ENCODE peak calls at places on chromosomes 12 and 14, in nine cellular contexts. U is astrocyte of the spinal cord, F is mammary epithelial cell, M is psoas muscle, T is aorta, G is Panc1, E is astrocyte, P is HCT116, B is BE2C. K is an unnamed sample.

GRCh38 chr14:97634786-97635185 is 837.6 kb downstream of the VRK1 start:
- DNase-seq in U (no peak), M (no peak), B (no peak), T (no peak), F (no peak), G (no peak), E (no peak), P (no peak), K (no peak)

GRCh38 chr14:91330846-91331245 is 86.3 kb upstream of the GPR68 start:
- DNase-seq in P (no peak), U (no peak), M (no peak), E (no peak), F (no peak), T (no peak), B (no peak), G (no peak), K (no peak)

GRCh38 chr14:21880918-21881317 is 207.3 kb upstream of the OR4E1 start:
- DNase-seq in G (no peak), E (no peak), F (peak), U (no peak), M (no peak), P (no peak), T (no peak), B (no peak), K (no peak)

GRCh38 chr12:12153596-12153995 is 82.9 kb downstream of the BCL2L14 start:
- DNase-seq in T (no peak), G (no peak), M (no peak), B (no peak), F (no peak), P (no peak), U (no peak), E (no peak), K (no peak)

GRCh38 chr14:76687611-76688372 is 73.5 kb upstream of the VASH1 start:
- DNase-seq in M (no peak), B (no peak), P (no peak), F (peak), T (no peak), U (peak), G (no peak), E (peak), K (peak)

GRCh38 chr12:12975322-12976077 is 23.5 kb upstream of the GPRC5D start:
- DNase-seq in M (no peak), F (peak), U (peak), G (no peak), T (no peak), B (peak), E (no peak), P (peak), K (no peak)

GRCh38 chr14:35400707-35401421 is 3.7 kb downstream of the NFKBIA start:
- DNase-seq in F (peak), M (no peak), T (no peak), E (no peak), G (no peak), P (no peak), U (no peak), B (no peak), K (no peak)

GRCh38 chr12:114314403-114314802 is 91.5 kb downstream of the TBX5 start:
- DNase-seq in P (no peak), T (no peak), G (no peak), B (no peak), U (no peak), F (no peak), M (no peak), E (no peak), K (no peak)

GRCh38 chr14:69900603-69901002 is 21.4 kb downstream of the SMOC1 start:
- DNase-seq in E (no peak), M (no peak), T (no peak), B (no peak), F (no peak), P (no peak), U (no peak), G (no peak), K (no peak)

GRCh38 chr14:66624319-66624937 is 116.5 kb downstream of the GPHN start:
- DNase-seq in E (peak), F (peak), P (peak), M (peak), T (peak), G (peak), U (peak), B (peak), K (no peak)

GRCh38 chr14:79578470-79578869 is 632.8 kb downstream of the DIO2 start:
- DNase-seq in U (peak), B (no peak), E (peak), T (no peak), F (no peak), M (no peak), P (no peak), G (no peak), K (no peak)

GRCh38 chr12:953776-954175 is 4.3 kb upstream of the RAD52 start:
- DNase-seq in B (no peak), M (no peak), G (no peak), T (no peak), E (peak), U (peak), F (peak), P (no peak), K (peak)

GRCh38 chr12:58139894-58140293 is 198.5 kb downstream of the ATP23 start:
- DNase-seq in E (no peak), M (no peak), P (no peak), F (no peak), B (no peak), U (no peak), G (no peak), T (no peak), K (no peak)

GRCh38 chr12:56220611-56221232 is 1.0 kb downstream of the RNF41 start:
- DNase-seq in G (no peak), U (peak), M (no peak), B (no peak), E (peak), T (no peak), P (no peak), F (peak), K (no peak)

GRCh38 chr12:106999444-106999843 is 12.5 kb upstream of the MTERF2 start:
- DNase-seq in T (no peak), G (no peak), F (peak), E (no peak), P (no peak), M (peak), U (no peak), B (no peak), K (no peak)

GRCh38 chr14:104136472-104137296 is 1.7 kb upstream of the KIF26A start:
- DNase-seq in G (no peak), U (no peak), M (peak), F (no peak), P (no peak), B (peak), T (peak), E (no peak), K (no peak)

GRCh38 chr12:122356192-122356635 is 66.3 kb downstream of the CLIP1 start:
- DNase-seq in T (no peak), E (peak), G (peak), U (peak), F (peak), M (no peak), B (peak), P (peak), K (peak)

GRCh38 chr14:73761621-73762355 is 47.6 kb upstream of the PNMA1 start:
- DNase-seq in E (no peak), F (no peak), B (peak), U (no peak), M (peak), T (no peak), P (no peak), G (no peak), K (no peak)
- H3K4me3 ChIP-seq in E (no peak), F (no peak), B (no peak), U (no peak), M (no peak), T (no peak), P (no peak), G (no peak), K (no peak)

GRCh38 chr12:93245543-93245942 is 132.2 kb upstream of the NUDT4 start:
- DNase-seq in E (no peak), F (no peak), G (no peak), P (no peak), U (no peak), M (no peak), T (no peak), B (no peak), K (no peak)

GRCh38 chr12:93243382-93243688 is 134.4 kb upstream of the NUDT4 start:
- DNase-seq in F (peak), G (no peak), E (no peak), M (no peak), B (no peak), P (no peak), U (no peak), T (no peak), K (no peak)

GRCh38 chr12:93242154-93242958 is 135.4 kb upstream of the NUDT4 start:
- DNase-seq in G (no peak), T (no peak), E (no peak), P (no peak), M (no peak), F (no peak), U (no peak), B (no peak), K (no peak)

GRCh38 chr12:93244514-93245077 is 133.1 kb upstream of the NUDT4 start:
- DNase-seq in P (no peak), E (no peak), M (no peak), F (no peak), B (no peak), G (no peak), T (no peak), U (no peak), K (no peak)

DNA sequence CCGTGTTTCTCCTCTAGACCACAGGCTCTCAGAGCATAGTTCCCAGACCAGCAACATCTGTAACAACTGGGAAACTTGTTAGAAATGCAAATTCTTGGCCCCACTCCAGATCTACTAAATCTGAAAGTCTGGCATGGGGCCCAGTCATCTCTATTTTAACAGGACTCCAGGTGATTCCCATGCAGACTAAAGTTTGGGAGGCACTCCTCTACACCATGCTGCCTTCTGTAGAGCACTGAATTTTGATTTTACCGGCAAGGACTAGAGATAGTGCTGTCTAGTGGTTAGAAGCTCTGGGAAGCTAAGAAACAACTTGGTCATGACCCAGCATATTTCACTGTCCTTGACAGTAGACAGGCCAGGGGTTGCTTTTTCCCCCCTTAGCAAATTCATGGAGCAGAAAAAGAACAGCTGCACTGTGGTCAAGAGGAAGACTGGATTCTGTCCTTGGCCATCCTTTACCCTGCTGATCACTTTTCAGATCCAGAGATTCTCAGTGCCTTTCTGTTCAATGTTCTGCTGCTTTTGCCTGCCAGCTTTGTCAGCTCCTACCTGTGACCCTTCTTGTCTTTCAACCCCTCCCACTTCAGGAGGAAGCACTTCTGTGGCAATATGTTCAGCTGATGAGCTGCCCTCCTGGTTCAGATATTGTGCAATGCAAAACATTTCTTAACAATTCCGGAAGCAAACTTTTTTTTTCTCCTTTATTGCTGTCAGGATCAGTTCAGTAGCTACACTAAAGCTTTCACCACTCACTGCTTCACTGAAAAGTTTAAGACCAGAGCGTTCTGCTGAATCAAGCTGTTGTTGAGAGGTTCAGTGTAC is 133.8 kb upstream of the NUDT4 start:
- DNase-seq in G (no peak), T (no peak), M (no peak), B (peak), E (peak), U (peak), P (no peak), F (peak), K (peak)
- H3K4me3 ChIP-seq in G (no peak), T (no peak), M (no peak), B (no peak), E (no peak), U (no peak), P (no peak), F (no peak), K (no peak)

GRCh38 chr12:51847830-51848727 is at the start of gene FIGNL2:
- DNase-seq in B (no peak), E (no peak), U (no peak), P (no peak), G (no peak), F (no peak), T (no peak), M (peak), K (no peak)
- H3K4me3 ChIP-seq in B (peak), E (peak), U (peak), P (peak), G (peak), F (no peak), T (peak), M (peak), K (peak)

DNA sequence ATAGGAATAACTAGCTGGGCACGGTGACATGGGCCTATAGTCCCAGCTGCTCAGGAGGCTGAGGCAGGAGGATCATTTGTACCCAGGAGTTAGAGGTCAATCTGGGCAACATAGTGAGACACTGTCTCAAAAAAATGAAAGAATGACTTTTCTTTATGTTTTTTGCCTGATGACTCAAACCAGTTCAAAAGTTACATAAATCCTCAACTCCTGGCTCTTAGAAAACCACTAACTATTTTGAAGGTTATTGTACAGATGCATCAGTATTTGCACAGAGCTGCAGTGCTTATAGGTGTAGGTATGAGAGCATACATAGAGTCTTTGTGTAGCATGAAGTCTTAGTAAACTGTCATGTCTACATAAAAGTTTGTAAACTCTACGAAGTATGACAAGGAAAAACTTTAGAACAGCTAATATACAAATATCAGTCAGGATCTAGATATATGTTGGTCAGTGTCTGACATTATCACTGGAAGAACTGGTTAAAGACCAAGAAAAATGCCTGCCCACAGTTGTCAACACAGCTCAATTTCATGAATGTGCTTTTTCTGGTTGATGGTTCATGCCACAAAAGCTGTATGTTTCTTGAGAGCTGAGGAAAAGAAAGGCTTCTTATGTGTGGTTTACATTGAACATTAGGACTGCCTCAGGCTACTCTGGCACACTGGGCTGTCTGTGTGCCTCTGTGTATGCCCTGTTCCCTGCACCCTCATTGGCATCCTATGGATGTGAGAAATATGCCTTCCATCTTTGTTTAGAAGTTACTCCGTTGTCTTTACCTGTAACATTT is 219.0 kb upstream of the RGS6 start:
- DNase-seq in E (no peak), M (no peak), F (peak), P (no peak), B (no peak), U (peak), T (no peak), G (no peak), K (no peak)
- H3K4me3 ChIP-seq in E (no peak), M (no peak), F (no peak), P (no peak), B (no peak), U (no peak), T (no peak), G (no peak), K (no peak)

DNA sequence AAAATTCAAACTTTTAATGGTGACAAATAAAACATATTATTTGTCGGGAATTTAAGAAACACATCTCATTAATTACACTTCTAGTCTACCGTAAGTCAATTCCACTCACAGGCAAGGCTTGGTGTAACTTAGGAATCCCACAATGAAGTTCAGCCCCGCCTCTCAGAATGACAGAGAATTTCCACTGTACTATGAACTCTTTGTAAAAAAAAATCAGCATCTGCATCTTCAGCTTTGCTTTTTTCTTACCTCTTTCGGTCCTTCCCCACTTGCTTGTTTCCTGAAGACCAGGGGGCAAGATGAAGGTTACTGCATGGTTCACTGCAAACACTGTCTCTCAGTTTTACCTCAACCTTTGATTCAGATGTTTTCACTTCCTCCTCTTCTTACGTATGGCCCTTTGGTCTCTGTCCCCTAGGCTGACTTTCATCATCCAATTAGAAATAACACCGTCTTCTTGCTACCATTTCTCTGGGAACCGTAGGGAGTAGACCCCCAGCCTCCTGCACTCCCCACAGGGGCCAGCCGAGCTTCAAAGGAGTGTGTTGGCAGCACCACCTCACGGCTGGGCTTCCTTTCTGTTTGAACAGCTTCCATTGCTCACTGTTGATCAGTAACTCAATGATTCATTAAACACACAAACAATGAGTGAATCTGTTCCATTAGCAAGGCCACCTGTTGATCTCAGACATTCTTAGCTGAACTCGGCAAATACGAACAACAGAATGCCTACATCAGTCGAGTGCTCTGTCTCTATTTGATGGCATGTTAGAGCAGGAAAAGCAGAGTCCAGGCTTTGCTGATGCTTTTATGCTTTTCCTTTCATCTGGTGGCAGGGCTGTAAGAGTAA is 343.0 kb downstream of the BMP4 start:
- DNase-seq in F (peak), T (no peak), B (no peak), E (peak), U (peak), M (no peak), G (peak), P (peak), K (no peak)
- H3K4me3 ChIP-seq in F (no peak), T (no peak), B (no peak), E (peak), U (no peak), M (no peak), G (peak), P (peak), K (no peak)

GRCh38 chr14:54676822-54677708 is 110.1 kb downstream of the SAMD4A start:
- DNase-seq in P (peak), E (peak), M (no peak), F (peak), U (peak), G (peak), B (no peak), T (peak), K (peak)
- H3K4me3 ChIP-seq in P (no peak), E (peak), M (peak), F (peak), U (peak), G (no peak), B (no peak), T (no peak), K (peak)

GRCh38 chr14:100238419-100239199 is at the start of gene YY1:
- DNase-seq in U (peak), F (peak), M (peak), G (no peak), B (peak), P (peak), E (peak), T (peak), K (peak)

GRCh38 chr14:100239200-100239839 is 376 bp downstream of the YY1 start:
- DNase-seq in U (no peak), M (peak), B (peak), P (no peak), G (no peak), T (peak), E (no peak), F (no peak), K (no peak)

GRCh38 chr14:100234511-100234910 is 4.4 kb upstream of the YY1 start:
- DNase-seq in F (no peak), T (no peak), M (no peak), G (no peak), U (no peak), E (no peak), P (no peak), B (no peak), K (no peak)

GRCh38 chr14:100237735-100238418 is 1.1 kb upstream of the YY1 start:
- DNase-seq in U (peak), E (no peak), M (peak), G (no peak), T (peak), B (peak), P (no peak), F (peak), K (no peak)

GRCh38 chr14:100236873-100237272 is 2.1 kb upstream of the YY1 start:
- DNase-seq in U (no peak), P (no peak), B (no peak), G (no peak), F (no peak), T (no peak), E (no peak), M (no peak), K (no peak)
- H3K4me3 ChIP-seq in U (peak), P (peak), B (peak), G (peak), F (peak), T (no peak), E (peak), M (peak), K (peak)

GRCh38 chr14:102593841-102594170 is 1.4 kb downstream of the RCOR1 start:
- DNase-seq in B (no peak), U (peak), E (no peak), F (no peak), M (no peak), G (no peak), P (no peak), T (no peak), K (no peak)
- H3K4me3 ChIP-seq in B (peak), U (peak), E (peak), F (peak), M (peak), G (peak), P (peak), T (peak), K (peak)

GRCh38 chr12:109488051-109488665 is 10.7 kb downstream of the UBE3B start:
- DNase-seq in E (no peak), M (no peak), B (no peak), F (no peak), P (no peak), U (no peak), T (no peak), G (no peak), K (no peak)
- H3K4me3 ChIP-seq in E (no peak), M (no peak), B (no peak), F (no peak), P (no peak), U (no peak), T (no peak), G (no peak), K (no peak)